ENCODE peak calls at places on chromosomes 5 and 9, in nine cellular contexts. G, W, T, U, A, Z, M, O and L are unnamed samples.

GRCh38 chr9:96413312-96414221 is 4.6 kb downstream of the ZNF367 start:
- DNase-seq in G (no peak), W (no peak), T (no peak), U (no peak), A (peak), Z (no peak), M (no peak), O (no peak), L (peak)

GRCh38 chr9:131237311-131237710 is 39.0 kb downstream of the FAM78A start:
- DNase-seq in G (no peak), W (no peak), T (no peak), U (no peak), A (no peak), Z (peak), M (no peak), O (no peak), L (no peak)

GRCh38 chr5:7261049-7261448 is 134.9 kb upstream of the ADCY2 start:
- DNase-seq in G (peak), W (peak), T (peak), U (no peak), A (peak), Z (peak), M (no peak), O (no peak), L (no peak)

GRCh38 chr5:149337746-149338145 is 7.6 kb upstream of the GRPEL2 start:
- DNase-seq in G (no peak), W (no peak), T (no peak), U (no peak), A (peak), Z (no peak), M (no peak), O (no peak), L (no peak)

GRCh38 chr9:78592866-78593265 is 295.9 kb downstream of the PSAT1 start:
- DNase-seq in G (peak), W (no peak), T (no peak), U (no peak), A (no peak), Z (no peak), M (no peak), O (no peak), L (no peak)

GRCh38 chr9:120038342-120038741 is 541.6 kb downstream of the CDK5RAP2 start:
- DNase-seq in G (no peak), W (no peak), T (no peak), U (no peak), A (peak), Z (no peak), M (no peak), O (no peak), L (no peak)

GRCh38 chr9:128550226-128550625 is 2.2 kb upstream of the SPTAN1 start:
- DNase-seq in G (no peak), W (no peak), T (no peak), U (no peak), A (peak), Z (peak), M (no peak), O (no peak), L (no peak)

GRCh38 chr5:28143519-28143918 is 1105.1 kb upstream of the CDH9 start:
- DNase-seq in G (no peak), W (no peak), T (no peak), U (no peak), A (no peak), Z (no peak), M (no peak), O (no peak), L (no peak)

GRCh38 chr5:57492632-57493031 is 10.0 kb upstream of the ACTBL2 start:
- DNase-seq in G (no peak), W (peak), T (no peak), U (no peak), A (no peak), Z (no peak), M (no peak), O (no peak), L (no peak)

GRCh38 chr9:32526707-32527048 is 682 bp upstream of the RIGI start:
- DNase-seq in G (no peak), W (no peak), T (no peak), U (no peak), A (no peak), Z (no peak), M (no peak), O (no peak), L (no peak)

GRCh38 chr5:68178579-68178978 is 37.0 kb upstream of the PIK3R1 start:
- DNase-seq in G (peak), W (no peak), T (no peak), U (no peak), A (peak), Z (no peak), M (no peak), O (no peak), L (no peak)

GRCh38 chr5:56160723-56161445 is 72.2 kb downstream of the ANKRD55 start:
- DNase-seq in G (no peak), W (no peak), T (no peak), U (no peak), A (no peak), Z (no peak), M (no peak), O (no peak), L (no peak)

GRCh38 chr5:160450164-160450932 is 28.7 kb downstream of the PTTG1 start:
- DNase-seq in G (no peak), W (no peak), T (no peak), U (no peak), A (no peak), Z (peak), M (no peak), O (no peak), L (no peak)

GRCh38 chr5:59724482-59725392 is 168.8 kb downstream of the PDE4D start:
- DNase-seq in G (peak), W (no peak), T (peak), U (no peak), A (peak), Z (peak), M (no peak), O (no peak), L (peak)

GRCh38 chr5:155087036-155087435 is 73.5 kb downstream of the KIF4B start:
- DNase-seq in G (peak), W (no peak), T (no peak), U (no peak), A (no peak), Z (no peak), M (no peak), O (no peak), L (no peak)

GRCh38 chr9:136604823-136605525 is 57.7 kb upstream of the EGFL7 start:
- DNase-seq in G (no peak), W (no peak), T (no peak), U (no peak), A (no peak), Z (no peak), M (no peak), O (no peak), L (peak)

GRCh38 chr9:88544245-88544644 is 9.3 kb downstream of the NXNL2 start:
- DNase-seq in G (no peak), W (no peak), T (peak), U (no peak), A (peak), Z (peak), M (no peak), O (no peak), L (no peak)

GRCh38 chr9:15370496-15371464 is 51.9 kb upstream of the SNAPC3 start:
- DNase-seq in G (no peak), W (no peak), T (peak), U (no peak), A (peak), Z (peak), M (no peak), O (no peak), L (no peak)

GRCh38 chr5:33891731-33892418 is at the start of gene ADAMTS12:
- DNase-seq in G (peak), W (no peak), T (peak), U (no peak), A (peak), Z (peak), M (peak), O (no peak), L (peak)

GRCh38 chr5:124584991-124585715 is 161.3 kb downstream of the ZNF608 start:
- DNase-seq in G (no peak), W (no peak), T (no peak), U (no peak), A (no peak), Z (no peak), M (no peak), O (no peak), L (no peak)

GRCh38 chr5:35828092-35828598 is 28.5 kb upstream of the IL7R start:
- DNase-seq in G (no peak), W (no peak), T (no peak), U (no peak), A (no peak), Z (no peak), M (no peak), O (no peak), L (no peak)

GRCh38 chr9:34957492-34958410 is at the start of gene PHF24:
- DNase-seq in G (no peak), W (no peak), T (peak), U (no peak), A (peak), Z (peak), M (no peak), O (peak), L (no peak)

GRCh38 chr5:168962323-168962722 is 338.6 kb downstream of the SLIT3 start:
- DNase-seq in G (no peak), W (no peak), T (no peak), U (no peak), A (no peak), Z (no peak), M (no peak), O (no peak), L (no peak)

GRCh38 chr5:128201065-128201926 is 117.7 kb downstream of the SLC12A2 start:
- DNase-seq in G (peak), W (no peak), T (peak), U (peak), A (peak), Z (peak), M (peak), O (peak), L (peak)

GRCh38 chr9:136352682-136353081 is 10.9 kb downstream of the DNLZ start:
- DNase-seq in G (no peak), W (no peak), T (no peak), U (no peak), A (peak), Z (no peak), M (no peak), O (no peak), L (no peak)

GRCh38 chr5:82735160-82735789 is 341.9 kb downstream of the TMEM167A start:
- DNase-seq in G (no peak), W (no peak), T (no peak), U (no peak), A (no peak), Z (peak), M (no peak), O (no peak), L (no peak)

GRCh38 chr9:37511006-37511714 is 25.4 kb downstream of the POLR1E start:
- DNase-seq in G (no peak), W (no peak), T (peak), U (no peak), A (peak), Z (no peak), M (no peak), O (no peak), L (no peak)

GRCh38 chr9:110714314-110714713 is 45.7 kb downstream of the MUSK start:
- DNase-seq in G (no peak), W (no peak), T (peak), U (no peak), A (peak), Z (no peak), M (no peak), O (no peak), L (no peak)

GRCh38 chr5:176444742-176445141 is 3.4 kb upstream of the FAF2 start:
- DNase-seq in G (no peak), W (no peak), T (no peak), U (no peak), A (no peak), Z (no peak), M (no peak), O (no peak), L (no peak)

GRCh38 chr5:12294151-12294550 is 389.9 kb upstream of the CTNND2 start:
- DNase-seq in G (no peak), W (no peak), T (no peak), U (no peak), A (no peak), Z (no peak), M (no peak), O (no peak), L (no peak)

GRCh38 chr9:15873573-15874177 is 320.8 kb downstream of the CCDC171 start:
- DNase-seq in G (peak), W (no peak), T (peak), U (no peak), A (peak), Z (peak), M (no peak), O (no peak), L (no peak)

GRCh38 chr5:79456449-79456848 is 57.5 kb downstream of the HOMER1 start:
- DNase-seq in G (no peak), W (no peak), T (no peak), U (no peak), A (no peak), Z (peak), M (no peak), O (no peak), L (no peak)

GRCh38 chr9:114366334-114367128 is 21.3 kb downstream of the AKNA start:
- DNase-seq in G (peak), W (peak), T (no peak), U (no peak), A (no peak), Z (peak), M (no peak), O (no peak), L (peak)

GRCh38 chr5:60597570-60597969 is 102.4 kb downstream of the DEPDC1B start:
- DNase-seq in G (no peak), W (no peak), T (no peak), U (no peak), A (no peak), Z (no peak), M (no peak), O (no peak), L (no peak)

GRCh38 chr5:67426961-67427630 is 230.5 kb upstream of the CD180 start:
- DNase-seq in G (no peak), W (no peak), T (no peak), U (no peak), A (peak), Z (peak), M (no peak), O (no peak), L (no peak)